ENCODE peak calls at places on chromosome 11, in nine cellular contexts. W is HCEC 1CT; Z is H9; A is activated T-cell treated with anti-CD3 and anti-CD28 coated beads for 24 hours; R is stimulated activated CD4-positive, alpha-beta T cell treated with anti-CD3 and anti-CD28 coated beads, TNF-alpha, amount 100 ng/mL, for 1 hour; V is central memory CD4-positive, alpha-beta T cell; X is GM20000; Y is stimulated activated naive CD4-positive, alpha-beta T cell; O is GM10248. T is an unnamed sample.

GRCh38 chr11:14270690-14271542 is 88.1 kb downstream of the RRAS2 start:
- DNase-seq in W (no peak), Z (no peak), A (peak; percentile 7), R (no peak), V (peak; percentile 17), X (peak; percentile 59), Y (no peak), O (peak; percentile 44), T (no peak)

GRCh38 chr11:126945319-126945718 is 55.3 kb downstream of the KIRREL3 start:
- DNase-seq in W (no peak), Z (peak; percentile 36), A (no peak), R (no peak), V (no peak), X (no peak), Y (no peak), O (no peak), T (no peak)

GRCh38 chr11:102599642-102600261 is 25.4 kb downstream of the MMP20 start:
- DNase-seq in W (peak; percentile 91), Z (no peak), A (peak; percentile 19), R (no peak), V (no peak), X (peak; percentile 36), Y (no peak), O (peak; percentile 61), T (peak; percentile 95)

GRCh38 chr11:93089474-93090102 is 108.2 kb downstream of the SLC36A4 start:
- DNase-seq in W (peak; percentile 77), Z (peak; percentile 68), A (no peak), R (no peak), V (no peak), X (no peak), Y (no peak), O (peak; percentile 14), T (peak; percentile 63)

GRCh38 chr11:114251797-114252327 is 44.3 kb upstream of the NNMT start:
- DNase-seq in W (no peak), Z (peak; percentile 61), A (no peak), R (no peak), V (no peak), X (no peak), Y (no peak), O (no peak), T (no peak)

GRCh38 chr11:27373392-27373791 is 10.4 kb upstream of the CCDC34 start:
- DNase-seq in W (no peak), Z (no peak), A (no peak), R (no peak), V (no peak), X (no peak), Y (no peak), O (no peak), T (no peak)

GRCh38 chr11:117876341-117877119 is at the start of gene FXYD6:
- DNase-seq in W (no peak), Z (peak; percentile 76), A (no peak), R (no peak), V (no peak), X (no peak), Y (peak; percentile 30), O (no peak), T (no peak)

GRCh38 chr11:131888230-131888826 is 517.9 kb downstream of the NTM start:
- DNase-seq in W (peak; percentile 93), Z (no peak), A (no peak), R (no peak), V (no peak), X (no peak), Y (no peak), O (no peak), T (peak; percentile 90)

GRCh38 chr11:77075425-77075905 is 8.7 kb downstream of the CAPN5 start:
- DNase-seq in W (no peak), Z (no peak), A (no peak), R (no peak), V (no peak), X (no peak), Y (no peak), O (no peak), T (no peak)

T was measured in mammary epithelial cell.